ENCODE peak calls at places on chromosomes 16 and 17, in seven cellular contexts. P is GM12865, J is HCT116, A is brain microvascular endothelial cell, T is prostate gland, M is bronchial epithelial cell, Q is WERI-Rb-1. I is an unnamed sample.

GRCh38 chr16:66489385-66489784 is 60.5 kb downstream of the TK2 start:
- DNase-seq in P (no peak), J (no peak), A (no peak), T (no peak), M (no peak), Q (no peak), I (no peak)

GRCh38 chr17:19578545-19578944 is 44.9 kb downstream of the SLC47A1 start:
- DNase-seq in P (no peak), J (no peak), A (no peak), T (no peak), M (peak), Q (peak), I (no peak)

GRCh38 chr16:71626018-71626857 is at the start of gene MARVELD3:
- DNase-seq in P (no peak), J (peak), A (no peak), T (peak), M (peak), Q (peak), I (no peak)

GRCh38 chr16:1543085-1543896 is 9.8 kb downstream of the TMEM204 start:
- DNase-seq in P (peak), J (peak), A (peak), T (no peak), M (peak), Q (peak), I (peak)

GRCh38 chr16:951660-952301 is 19.0 kb downstream of the LMF1 start:
- DNase-seq in P (no peak), J (no peak), A (no peak), T (no peak), M (no peak), Q (no peak), I (no peak)

GRCh38 chr17:66507103-66507923 is 204.9 kb downstream of the PRKCA start:
- DNase-seq in P (no peak), J (peak), A (peak), T (peak), M (peak), Q (no peak), I (peak)

GRCh38 chr17:489758-490329 is 137.2 kb upstream of the RPH3AL start:
- DNase-seq in P (peak), J (no peak), A (no peak), T (no peak), M (no peak), Q (peak), I (peak)

GRCh38 chr16:5615868-5616642 is 518.5 kb upstream of the EEF2KMT start:
- DNase-seq in P (peak), J (peak), A (no peak), T (no peak), M (no peak), Q (peak), I (no peak)

GRCh38 chr16:537415-538335 is 10.2 kb downstream of the CAPN15 start:
- DNase-seq in P (no peak), J (no peak), A (no peak), T (no peak), M (no peak), Q (no peak), I (no peak)

GRCh38 chr17:34299918-34300600 is 14.5 kb downstream of the CCL11 start:
- DNase-seq in P (no peak), J (no peak), A (peak), T (no peak), M (peak), Q (no peak), I (peak)

GRCh38 chr17:50661795-50662391 is 27.2 kb downstream of the ABCC3 start:
- DNase-seq in P (peak), J (peak), A (peak), T (peak), M (peak), Q (peak), I (peak)

GRCh38 chr16:70553175-70553574 is 29.6 kb downstream of the SF3B3 start:
- DNase-seq in P (no peak), J (no peak), A (peak), T (no peak), M (peak), Q (no peak), I (peak)

GRCh38 chr16:55014022-55014421 is 83.4 kb downstream of the IRX5 start:
- DNase-seq in P (no peak), J (no peak), A (no peak), T (no peak), M (no peak), Q (no peak), I (no peak)

GRCh38 chr17:58786586-58787295 is 31.1 kb downstream of the PPM1E start:
- DNase-seq in P (no peak), J (peak), A (peak), T (no peak), M (peak), Q (no peak), I (peak)

GRCh38 chr17:51044964-51045363 is 75.7 kb downstream of the SPAG9 start:
- DNase-seq in P (no peak), J (no peak), A (no peak), T (no peak), M (no peak), Q (peak), I (no peak)

GRCh38 chr17:17152385-17152784 is 53.7 kb downstream of the PLD6 start:
- DNase-seq in P (no peak), J (no peak), A (no peak), T (no peak), M (no peak), Q (no peak), I (peak)

GRCh38 chr16:3094289-3095027 is 4.6 kb downstream of the ZSCAN10 start:
- DNase-seq in P (peak), J (peak), A (peak), T (no peak), M (peak), Q (peak), I (peak)

GRCh38 chr17:47707056-47707791 is 13.3 kb downstream of the TBKBP1 start:
- DNase-seq in P (no peak), J (no peak), A (no peak), T (no peak), M (no peak), Q (no peak), I (peak)

GRCh38 chr17:51371732-51372151 is 111.4 kb downstream of the UTP18 start:
- DNase-seq in P (peak), J (peak), A (peak), T (peak), M (peak), Q (peak), I (peak)

GRCh38 chr17:1179635-1180433 is at the start of gene ABR:
- DNase-seq in P (peak), J (no peak), A (no peak), T (peak), M (no peak), Q (no peak), I (peak)

GRCh38 chr16:56645311-56645710 is 6.4 kb upstream of the MT1B start:
- DNase-seq in P (no peak), J (no peak), A (no peak), T (no peak), M (peak), Q (no peak), I (no peak)

GRCh38 chr17:72948115-72948514 is 144.4 kb downstream of the SLC39A11 start:
- DNase-seq in P (no peak), J (no peak), A (no peak), T (no peak), M (no peak), Q (no peak), I (no peak)

GRCh38 chr17:7045492-7046126 is 1.7 kb upstream of the SLC16A11 start:
- DNase-seq in P (peak), J (peak), A (peak), T (peak), M (peak), Q (no peak), I (peak)

GRCh38 chr16:57694556-57695377 is at the start of gene DRC7:
- DNase-seq in P (peak), J (peak), A (peak), T (no peak), M (peak), Q (peak), I (no peak)

GRCh38 chr16:54242199-54242598 is 44.4 kb downstream of the IRX3 start:
- DNase-seq in P (peak), J (peak), A (no peak), T (peak), M (no peak), Q (no peak), I (no peak)

GRCh38 chr17:57247261-57247660 is 9.1 kb upstream of the MSI2 start:
- DNase-seq in P (no peak), J (no peak), A (no peak), T (no peak), M (no peak), Q (no peak), I (no peak)

GRCh38 chr16:57544129-57544653 is 1.7 kb downstream of the ADGRG5 start:
- DNase-seq in P (peak), J (no peak), A (no peak), T (no peak), M (no peak), Q (no peak), I (no peak)

GRCh38 chr17:83109793-83110645 is 30.6 kb downstream of the METRNL start:
- DNase-seq in P (no peak), J (peak), A (peak), T (peak), M (peak), Q (no peak), I (peak)

GRCh38 chr16:88456356-88457292 is 3.5 kb downstream of the ZFPM1 start:
- DNase-seq in P (no peak), J (no peak), A (no peak), T (no peak), M (peak), Q (no peak), I (no peak)

GRCh38 chr17:48752399-48753288 is 24.1 kb upstream of the HOXB13 start:
- DNase-seq in P (no peak), J (no peak), A (no peak), T (peak), M (no peak), Q (no peak), I (peak)

GRCh38 chr17:81392909-81393654 is 2.2 kb upstream of the BAHCC1 start:
- DNase-seq in P (no peak), J (no peak), A (no peak), T (no peak), M (no peak), Q (peak), I (peak)

GRCh38 chr16:67811899-67812298 is 5.2 kb downstream of the TSNAXIP1 start:
- DNase-seq in P (no peak), J (no peak), A (no peak), T (no peak), M (no peak), Q (no peak), I (no peak)

GRCh38 chr17:6641374-6641818 is 536 bp downstream of the TXNDC17 start:
- DNase-seq in P (no peak), J (no peak), A (no peak), T (no peak), M (peak), Q (no peak), I (no peak)

GRCh38 chr17:33044771-33045170 is 53.1 kb downstream of the SPACA3 start:
- DNase-seq in P (no peak), J (no peak), A (no peak), T (no peak), M (no peak), Q (no peak), I (no peak)

GRCh38 chr16:8768701-8769100 is 28.7 kb downstream of the TMEM186 start:
- DNase-seq in P (no peak), J (no peak), A (no peak), T (no peak), M (no peak), Q (no peak), I (no peak)

GRCh38 chr16:53207810-53208752 is 153.3 kb downstream of the CHD9 start:
- DNase-seq in P (peak), J (peak), A (peak), T (peak), M (peak), Q (peak), I (peak)

GRCh38 chr17:48498168-48498840 is 32.5 kb downstream of the HOXB1 start:
- DNase-seq in P (no peak), J (no peak), A (no peak), T (peak), M (peak), Q (peak), I (no peak)

GRCh38 chr17:55421179-55421934 is at the start of gene MMD:
- DNase-seq in P (no peak), J (no peak), A (no peak), T (peak), M (peak), Q (no peak), I (no peak)

GRCh38 chr17:36641331-36641876 is 40.0 kb downstream of the MRM1 start:
- DNase-seq in P (no peak), J (no peak), A (no peak), T (no peak), M (no peak), Q (no peak), I (no peak)
- H3K4me3 ChIP-seq in P (no peak), J (no peak), A (peak), T (peak), M (no peak), Q (no peak), I (no peak)

DNA sequence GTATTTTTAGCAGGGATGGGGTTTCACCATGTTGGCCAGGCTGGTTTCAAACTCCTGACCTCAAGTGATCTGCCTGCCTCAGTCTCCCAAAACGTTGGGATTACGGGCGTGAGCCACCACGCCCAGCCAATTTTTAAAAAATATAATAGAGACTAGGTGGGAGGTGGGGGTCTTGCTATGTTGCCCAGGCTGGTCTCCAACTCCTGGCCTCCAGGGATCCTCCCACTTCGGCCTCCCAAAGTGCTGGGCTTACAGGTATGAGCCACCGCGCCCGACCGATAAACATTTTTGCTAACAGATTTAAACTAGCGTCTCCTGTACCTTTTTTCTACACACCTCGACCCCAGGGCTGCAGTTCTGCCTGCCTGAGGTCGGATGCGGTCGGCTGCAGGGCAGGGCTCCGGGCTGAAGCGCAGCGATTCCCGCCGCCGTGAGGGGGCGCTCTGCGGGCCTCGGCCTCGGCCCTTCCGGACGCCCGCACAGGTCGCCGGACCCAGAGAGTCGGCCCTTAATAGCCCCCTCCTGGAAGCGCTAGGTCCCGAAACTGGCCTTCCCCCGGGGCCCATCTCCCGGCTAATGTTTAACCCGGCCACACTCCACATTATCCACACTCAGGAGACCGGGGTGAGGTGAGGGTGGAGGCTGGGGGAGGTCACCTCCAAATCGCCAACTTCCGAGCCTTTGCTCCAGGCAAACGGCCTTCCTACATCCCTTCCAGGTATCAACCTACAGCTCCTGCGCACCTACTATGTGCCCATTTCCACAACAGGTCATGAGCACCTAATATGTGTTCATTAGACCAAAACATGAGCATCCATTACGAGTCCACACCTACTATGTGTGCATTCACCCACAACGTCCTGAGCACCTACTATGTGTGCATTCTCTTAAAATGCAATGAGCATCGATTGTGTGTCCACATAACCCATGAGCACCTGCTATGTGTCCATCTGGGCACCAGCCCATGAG is 2.0 kb upstream of the GLIS2 start:
- DNase-seq in P (peak), J (peak), A (no peak), T (no peak), M (no peak), Q (no peak), I (no peak)
- H3K4me3 ChIP-seq in P (no peak), J (peak), A (no peak), T (no peak), M (no peak), Q (no peak), I (no peak)

GRCh38 chr16:75265911-75266701 is 14.7 kb upstream of the BCAR1 start:
- DNase-seq in P (peak), J (no peak), A (peak), T (peak), M (no peak), Q (peak), I (peak)
- H3K4me3 ChIP-seq in P (peak), J (peak), A (peak), T (peak), M (peak), Q (peak), I (peak)

GRCh38 chr17:14310101-14310500 is 9.2 kb downstream of the HS3ST3B1 start:
- DNase-seq in P (no peak), J (no peak), A (no peak), T (no peak), M (no peak), Q (peak), I (no peak)
- H3K4me3 ChIP-seq in P (no peak), J (no peak), A (peak), T (peak), M (peak), Q (peak), I (peak)

GRCh38 chr17:63999680-64000531 is 1.8 kb downstream of the PRR29 start:
- DNase-seq in P (no peak), J (no peak), A (no peak), T (no peak), M (no peak), Q (no peak), I (no peak)

GRCh38 chr17:63997341-63998048 is 656 bp upstream of the PRR29 start:
- DNase-seq in P (no peak), J (no peak), A (no peak), T (no peak), M (no peak), Q (no peak), I (no peak)

GRCh38 chr17:63996430-63997182 is 1.5 kb upstream of the PRR29 start:
- DNase-seq in P (no peak), J (no peak), A (no peak), T (no peak), M (no peak), Q (no peak), I (no peak)

GRCh38 chr17:63998721-63999679 is 849 bp downstream of the PRR29 start:
- DNase-seq in P (no peak), J (no peak), A (no peak), T (no peak), M (no peak), Q (no peak), I (no peak)

DNA sequence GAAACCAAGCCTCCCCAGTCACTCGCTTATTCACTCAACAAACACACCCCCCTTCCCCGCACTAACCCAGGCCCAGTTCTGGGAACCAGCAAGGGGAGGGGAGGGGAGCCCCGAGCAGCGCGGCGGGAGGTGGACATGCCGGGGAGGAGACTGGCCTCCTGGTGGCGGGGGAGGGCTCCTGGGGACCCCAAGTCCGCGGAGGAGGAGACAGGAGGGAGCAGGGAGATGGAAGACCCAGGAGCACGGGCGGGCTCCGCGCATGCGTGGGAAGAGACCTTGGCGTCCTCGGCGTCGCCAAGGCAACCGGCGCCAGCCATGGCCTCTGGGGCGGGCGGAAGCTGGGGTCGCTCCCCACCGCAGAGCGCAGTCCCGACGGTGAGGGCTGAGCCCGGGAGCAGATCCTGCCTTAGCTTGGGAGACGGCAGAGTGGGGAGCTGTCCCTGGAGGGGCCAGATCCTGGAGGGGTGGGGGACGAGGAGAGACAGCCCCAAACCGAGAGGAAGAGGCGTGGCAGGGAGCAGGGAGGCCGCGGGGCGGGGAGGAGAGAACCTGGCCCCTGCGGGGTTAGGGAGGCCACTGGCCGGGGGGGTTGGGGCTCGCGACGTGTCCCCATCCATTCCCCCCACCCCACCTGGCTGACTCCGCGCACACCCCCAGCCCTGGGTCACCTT is at the start of gene PRR29:
- DNase-seq in P (peak), J (no peak), A (peak), T (peak), M (no peak), Q (peak), I (peak)
- H3K4me3 ChIP-seq in P (peak), J (no peak), A (peak), T (peak), M (peak), Q (peak), I (peak)

GRCh38 chr16:12060751-12061150 is 84.2 kb downstream of the SNX29 start:
- DNase-seq in P (no peak), J (no peak), A (no peak), T (no peak), M (no peak), Q (no peak), I (no peak)

GRCh38 chr16:12063004-12063395 is 86.5 kb downstream of the SNX29 start:
- DNase-seq in P (no peak), J (no peak), A (no peak), T (no peak), M (no peak), Q (no peak), I (no peak)

GRCh38 chr16:12062343-12063003 is 85.9 kb downstream of the SNX29 start:
- DNase-seq in P (no peak), J (peak), A (peak), T (no peak), M (peak), Q (no peak), I (peak)

GRCh38 chr16:12063435-12063834 is 86.9 kb downstream of the SNX29 start:
- DNase-seq in P (no peak), J (no peak), A (no peak), T (no peak), M (no peak), Q (no peak), I (no peak)

DNA sequence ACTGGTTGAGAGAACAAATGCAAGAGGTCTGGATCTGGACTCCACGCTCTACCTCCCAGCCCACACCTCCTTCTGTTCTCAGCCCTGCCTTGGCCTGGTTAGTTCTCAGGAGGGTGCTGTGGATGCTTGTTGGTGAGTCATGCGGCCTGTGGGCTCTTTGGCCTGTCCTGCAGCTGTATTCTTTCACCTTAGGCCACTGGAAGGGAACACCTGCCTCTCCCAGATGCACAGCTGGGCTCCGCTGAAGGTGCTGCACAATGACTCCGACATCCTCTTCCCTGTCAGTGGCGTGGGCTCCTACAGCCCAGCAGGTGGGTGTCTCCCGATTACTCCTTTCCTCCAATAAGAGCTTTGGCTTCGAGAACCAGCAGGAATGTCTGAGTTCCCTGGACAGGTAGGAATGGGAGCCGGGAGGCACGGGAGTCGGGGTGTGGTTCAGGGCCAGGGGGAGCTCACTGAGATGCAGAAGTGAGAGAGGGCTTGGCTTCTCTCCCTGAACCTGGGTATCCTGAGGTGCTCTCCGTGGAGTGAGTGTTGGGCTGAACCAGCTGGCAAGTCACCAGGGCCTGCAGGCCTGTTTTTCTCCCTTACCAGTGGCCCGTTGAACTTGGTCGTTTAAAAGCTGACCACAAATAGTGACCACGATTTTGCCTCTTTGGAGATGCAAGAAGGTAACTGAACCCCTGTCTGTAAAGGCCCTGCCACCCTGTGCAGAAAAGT is 85.0 kb downstream of the SNX29 start:
- DNase-seq in P (no peak), J (no peak), A (no peak), T (no peak), M (peak), Q (no peak), I (no peak)
- H3K4me3 ChIP-seq in P (no peak), J (no peak), A (no peak), T (no peak), M (no peak), Q (no peak), I (no peak)